ENCODE peak calls at places on chromosomes 13 and 19, in four cellular contexts. E is dorsolateral prefrontal cortex, F is HCT116, J is Peyer's patch. O is an unnamed sample.

GRCh38 chr19:19105365-19106060 is 32.8 kb downstream of the TMEM161A start:
- DNase-seq in E (no peak), F (peak; percentile 53), J (peak; percentile 82), O (no peak)

GRCh38 chr13:40598599-40598998 is 67.8 kb downstream of the FOXO1 start:
- DNase-seq in E (no peak), F (no peak), J (no peak), O (no peak)

GRCh38 chr13:28220166-28220565 is 81.8 kb downstream of the PAN3 start:
- DNase-seq in E (no peak), F (no peak), J (no peak), O (no peak)

GRCh38 chr19:46674416-46675178 is 13.6 kb upstream of the DACT3 start:
- DNase-seq in E (no peak), F (peak; percentile 53), J (no peak), O (no peak)

GRCh38 chr13:100510208-100510997 is 78.2 kb downstream of the GGACT start:
- DNase-seq in E (no peak), F (no peak), J (no peak), O (no peak)

GRCh38 chr13:27296496-27296895 is 25.9 kb downstream of the RASL11A start:
- DNase-seq in E (no peak), F (no peak), J (no peak), O (no peak)

GRCh38 chr19:5680083-5680436 is 256 bp downstream of the MICOS13 start:
- DNase-seq in E (peak; percentile 65), F (no peak), J (no peak), O (no peak)

GRCh38 chr13:45276887-45277286 is 64.1 kb downstream of the TPT1 start:
- DNase-seq in E (no peak), F (no peak), J (no peak), O (no peak)

GRCh38 chr19:30255783-30256509 is 116.2 kb upstream of the ZNF536 start:
- DNase-seq in E (no peak), F (no peak), J (no peak), O (no peak)

GRCh38 chr19:41801682-41802317 is 5.4 kb downstream of the CEACAM3 start:
- DNase-seq in E (no peak), F (no peak), J (no peak), O (no peak)

GRCh38 chr13:59982631-59983382 is 180.9 kb downstream of the DIAPH3 start:
- DNase-seq in E (no peak), F (no peak), J (no peak), O (no peak)

GRCh38 chr19:10292789-10293636 is 3.3 kb downstream of the ICAM5 start:
- DNase-seq in E (no peak), F (no peak), J (peak; percentile 52), O (no peak)

GRCh38 chr13:110624766-110625756 is 9.7 kb downstream of the NAXD start:
- DNase-seq in E (no peak), F (no peak), J (no peak), O (no peak)

GRCh38 chr19:51389143-51389542 is 1.2 kb downstream of the C19orf84 start:
- DNase-seq in E (no peak), F (no peak), J (no peak), O (no peak)

GRCh38 chr13:42638101-42638500 is 64.1 kb downstream of the TNFSF11 start:
- DNase-seq in E (no peak), F (no peak), J (no peak), O (no peak)

GRCh38 chr13:93338906-93339305 is 112.3 kb downstream of the GPC6 start:
- DNase-seq in E (no peak), F (no peak), J (no peak), O (peak; percentile 14)

GRCh38 chr13:40692946-40693345 is 26.5 kb upstream of the FOXO1 start:
- DNase-seq in E (no peak), F (no peak), J (no peak), O (no peak)

GRCh38 chr13:40116008-40116407 is 460.5 kb downstream of the COG6 start:
- DNase-seq in E (no peak), F (peak; percentile 80), J (no peak), O (peak; percentile 76)

GRCh38 chr13:79282976-79283375 is 123.1 kb downstream of the RBM26 start:
- DNase-seq in E (no peak), F (no peak), J (no peak), O (no peak)

GRCh38 chr13:50677687-50678463 is 165.6 kb downstream of the DLEU7 start:
- DNase-seq in E (peak; percentile 62), F (no peak), J (no peak), O (no peak)

GRCh38 chr19:15551183-15552004 is 43.1 kb downstream of the CYP4F22 start:
- DNase-seq in E (no peak), F (no peak), J (peak; percentile 54), O (no peak)

GRCh38 chr13:44132710-44133109 is 240.9 kb upstream of the SERP2 start:
- DNase-seq in E (peak; percentile 61), F (peak; percentile 38), J (no peak), O (no peak)

GRCh38 chr13:114282143-114282685 is 813 bp downstream of the UPF3A start:
- DNase-seq in E (peak; percentile 35), F (no peak), J (peak; percentile 67), O (no peak)

GRCh38 chr19:19379527-19379926 is 25.9 kb upstream of the GATAD2A start:
- DNase-seq in E (no peak), F (no peak), J (no peak), O (no peak)

GRCh38 chr19:17739121-17739875 is 12.0 kb upstream of the FCHO1 start:
- DNase-seq in E (no peak), F (no peak), J (no peak), O (no peak)

GRCh38 chr19:16587031-16588023 is 15.1 kb upstream of the SLC35E1 start:
- DNase-seq in E (peak; percentile 46), F (no peak), J (no peak), O (no peak)

GRCh38 chr13:39051157-39051556 is 12.9 kb downstream of the NHLRC3 start:
- DNase-seq in E (no peak), F (peak; percentile 24), J (no peak), O (peak; percentile 9)

GRCh38 chr13:73133536-73133935 is 74.7 kb downstream of the KLF5 start:
- DNase-seq in E (no peak), F (no peak), J (no peak), O (no peak)

GRCh38 chr19:43624933-43625332 is 5.5 kb upstream of the ZNF428 start:
- DNase-seq in E (no peak), F (peak; percentile 72), J (peak; percentile 85), O (no peak)

GRCh38 chr19:20385056-20385455 is 180.5 kb downstream of the ZNF737 start:
- DNase-seq in E (no peak), F (no peak), J (no peak), O (no peak)

GRCh38 chr19:1522061-1522460 is 1.8 kb upstream of the PLK5 start:
- DNase-seq in E (no peak), F (no peak), J (no peak), O (no peak)

DNA sequence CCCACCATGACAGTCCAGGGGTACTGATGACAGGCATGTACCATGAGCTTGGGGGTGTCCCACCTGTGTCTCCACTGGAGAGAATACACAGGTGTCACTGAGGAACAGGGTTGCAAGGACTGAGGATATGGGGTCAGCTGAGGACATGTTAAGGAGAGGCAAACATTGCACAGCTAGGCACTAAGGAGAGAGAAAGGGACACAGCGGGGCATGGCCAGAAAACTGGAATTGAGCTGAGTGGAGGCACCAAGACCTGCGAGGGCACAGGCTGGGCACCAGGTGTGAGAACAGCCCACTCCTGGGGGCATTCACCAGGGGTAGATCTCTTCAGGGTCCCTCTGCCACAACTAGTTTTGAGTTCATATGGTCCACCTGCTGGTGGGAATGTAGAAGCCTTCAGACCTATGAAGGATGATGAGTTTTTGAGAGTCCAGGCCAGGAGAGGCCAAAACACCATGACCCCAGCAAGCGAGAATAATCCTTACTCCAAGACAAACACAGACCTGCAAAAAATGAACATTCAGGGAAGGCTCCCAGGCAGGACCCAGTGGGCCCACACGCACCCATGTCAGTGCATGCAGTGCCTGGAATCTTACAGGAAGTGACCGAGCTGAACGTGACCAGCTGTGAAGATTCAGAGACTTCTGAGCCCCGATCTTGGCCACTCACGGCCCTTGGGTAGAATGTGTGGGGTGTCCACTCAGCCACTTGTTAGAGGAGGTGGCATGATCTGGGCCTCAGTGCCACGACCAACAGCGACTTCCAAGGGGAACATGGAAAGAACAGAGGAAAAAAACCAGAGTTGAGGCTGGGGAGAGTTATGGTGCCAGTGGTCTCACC is 1.4 kb upstream of the ZNF584 start:
- DNase-seq in E (no peak), F (no peak), J (no peak), O (no peak)
- H3K4me3 ChIP-seq in E (peak overlapping the region; percentile 96), F (peak overlapping the region; percentile 99), J (peak overlapping the region; percentile 81), O (peak overlapping the region; percentile 86)

DNA sequence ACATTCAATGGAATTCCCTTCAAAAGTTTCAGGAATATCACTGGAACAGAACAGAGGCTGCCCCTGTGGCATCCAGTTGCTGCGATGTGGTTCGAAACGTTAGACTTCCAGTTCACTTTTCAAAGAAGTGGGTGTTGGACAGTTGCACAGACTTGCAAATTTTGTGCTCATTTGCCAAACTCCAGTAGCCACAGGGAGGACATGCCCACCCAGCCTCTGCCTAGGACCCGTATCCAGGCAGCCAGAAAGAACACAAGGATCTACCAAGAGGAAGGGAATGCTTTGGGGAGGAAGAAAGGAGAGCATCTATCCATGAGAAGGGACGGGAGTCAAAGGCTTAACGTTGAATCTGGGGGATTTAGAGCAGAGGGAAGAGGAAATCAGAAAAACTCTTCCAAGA is at the start of gene METTL21C:
- DNase-seq in E (no peak), F (no peak), J (no peak), O (no peak)
- H3K27me3 ChIP-seq in E (peaks cover 11% of the 10 kb centered on the region), F (peaks cover 31% of the 10 kb centered on the region), J (no peaks in the 10 kb centered on the region), O (peaks cover 2% of the 10 kb centered on the region)

GRCh38 chr19:33430674-33431277 is 57.3 kb downstream of the CEBPG start:
- DNase-seq in E (peak; percentile 77), F (peak; percentile 22), J (peak; percentile 83), O (peak; percentile 16)
- TF ChIP-seq CTCF in E (peak; percentile 82), F (peak; percentile 56), J (peak; percentile 68), O (peak; percentile 92)

GRCh38 chr19:48750351-48750750 is 2.1 kb downstream of the FUT1 start:
- DNase-seq in E (no peak), F (no peak), J (no peak), O (no peak)

GRCh38 chr19:48745208-48745995 is 1.3 kb downstream of the IZUMO1 start:
- DNase-seq in E (peak; percentile 79), F (no peak), J (no peak), O (no peak)

GRCh38 chr19:48749571-48750198 is 2.8 kb downstream of the FUT1 start:
- DNase-seq in E (no peak), F (no peak), J (no peak), O (no peak)

GRCh38 chr19:48746120-48746519 is 589 bp downstream of the IZUMO1 start:
- DNase-seq in E (no peak), F (no peak), J (no peak), O (no peak)

DNA sequence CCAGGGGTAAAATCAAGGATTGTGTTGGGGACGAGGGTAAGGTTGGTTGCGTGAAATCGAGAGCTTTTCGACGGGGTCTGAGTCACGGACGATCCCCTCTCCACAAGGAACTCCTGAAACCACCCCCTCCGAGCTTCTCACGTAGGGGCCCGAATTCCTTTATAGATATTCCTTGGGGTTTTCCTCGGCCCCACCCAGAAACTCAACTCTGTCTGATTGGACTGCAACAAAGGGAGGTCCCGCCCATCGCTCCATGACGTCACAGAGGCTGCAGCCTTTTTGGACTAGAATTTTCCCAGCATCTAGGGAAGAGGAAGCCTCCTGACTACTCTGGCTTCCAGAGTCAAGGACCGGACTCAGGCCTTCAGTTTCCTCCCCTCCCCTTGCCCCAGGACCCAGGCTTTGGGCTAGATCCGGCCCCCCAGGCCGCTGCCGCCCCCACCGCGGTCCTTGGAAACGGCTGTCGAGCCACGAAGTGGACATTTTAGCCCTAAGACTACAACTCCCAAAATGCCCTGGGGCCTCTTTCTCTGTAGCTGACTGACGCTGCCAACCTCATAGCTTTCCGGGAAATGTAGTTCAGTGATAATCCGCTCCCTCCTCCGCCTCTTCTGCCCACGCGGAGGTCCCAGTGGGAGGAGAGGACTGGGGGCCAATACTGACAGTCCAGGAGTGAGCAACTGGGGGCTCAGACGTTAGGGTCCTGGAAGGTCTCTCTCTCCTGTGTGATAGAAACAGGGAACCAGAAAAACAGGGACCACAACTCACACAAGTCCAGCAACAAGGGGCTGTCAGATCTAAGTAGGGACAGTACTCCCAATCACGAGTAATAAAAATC is at the start of gene IZUMO1:
- DNase-seq in E (peak; percentile 75), F (peak; percentile 59), J (peak; percentile 64), O (peak; percentile 72)
- H3K4me3 ChIP-seq in E (peak within 1 kb of the TSS; percentile 66), F (peak within 1 kb of the TSS; percentile 48), J (peak within 1 kb of the TSS; percentile 42), O (peak within 1 kb of the TSS; percentile 42)

O was measured in kidney epithelial cell.